ENCODE peak calls at places on chromosomes 3 and 15, in eight cellular contexts. One of them, this sample, is unnamed.

GRCh38 chr3:124007186-124007585 is 15.3 kb upstream of the ROPN1 start:
- DNase-seq in CD8-positive, alpha-beta T cell: no peak
- DNase-seq in cortex of kidney: no peak
- DNase-seq in smooth muscle cell of the brain vasculature: no peak
- DNase-seq in NCI-H1417: no peak
- DNase-seq in GOT3: no peak
- DNase-seq in bronchial epithelial cell: no peak
- DNase-seq in RKO: no peak
- DNase-seq in this sample: no peak

GRCh38 chr15:31488437-31489204 is 162.0 kb downstream of the KLF13 start:
- DNase-seq in CD8-positive, alpha-beta T cell: peak; percentile 29
- DNase-seq in GOT3: peak; percentile 79
- DNase-seq in bronchial epithelial cell: peak; percentile 74
- DNase-seq in smooth muscle cell of the brain vasculature: peak; percentile 66
- DNase-seq in RKO: peak; percentile 86
- DNase-seq in cortex of kidney: no peak
- DNase-seq in NCI-H1417: peak; percentile 38
- DNase-seq in this sample: peak; percentile 64

GRCh38 chr15:42141246-42141645 is 15.2 kb downstream of the PLA2G4F start:
- DNase-seq in CD8-positive, alpha-beta T cell: no peak
- DNase-seq in bronchial epithelial cell: no peak
- DNase-seq in smooth muscle cell of the brain vasculature: no peak
- DNase-seq in RKO: no peak
- DNase-seq in cortex of kidney: no peak
- DNase-seq in NCI-H1417: no peak
- DNase-seq in GOT3: no peak
- DNase-seq in this sample: no peak

GRCh38 chr3:58386966-58387365 is 46.7 kb downstream of the PDHB start:
- DNase-seq in RKO: peak; percentile 15
- DNase-seq in CD8-positive, alpha-beta T cell: no peak
- DNase-seq in smooth muscle cell of the brain vasculature: peak; percentile 67
- DNase-seq in NCI-H1417: no peak
- DNase-seq in bronchial epithelial cell: peak; percentile 19
- DNase-seq in cortex of kidney: no peak
- DNase-seq in GOT3: no peak
- DNase-seq in this sample: peak; percentile 76

GRCh38 chr15:74543583-74543982 is 2.6 kb downstream of the ARID3B start:
- DNase-seq in bronchial epithelial cell: peak; percentile 38
- DNase-seq in RKO: no peak
- DNase-seq in NCI-H1417: no peak
- DNase-seq in GOT3: no peak
- DNase-seq in CD8-positive, alpha-beta T cell: peak; percentile 39
- DNase-seq in cortex of kidney: no peak
- DNase-seq in smooth muscle cell of the brain vasculature: no peak
- DNase-seq in this sample: no peak

GRCh38 chr3:184155644-184156521 is 706 bp downstream of the DVL3 start:
- DNase-seq in bronchial epithelial cell: no peak
- DNase-seq in NCI-H1417: no peak
- DNase-seq in cortex of kidney: no peak
- DNase-seq in RKO: no peak
- DNase-seq in smooth muscle cell of the brain vasculature: no peak
- DNase-seq in GOT3: no peak
- DNase-seq in CD8-positive, alpha-beta T cell: peak; percentile 49
- DNase-seq in this sample: no peak

GRCh38 chr15:38536201-38536676 is 28.4 kb downstream of the RASGRP1 start:
- DNase-seq in RKO: no peak
- DNase-seq in smooth muscle cell of the brain vasculature: peak; percentile 18
- DNase-seq in bronchial epithelial cell: no peak
- DNase-seq in GOT3: no peak
- DNase-seq in cortex of kidney: no peak
- DNase-seq in CD8-positive, alpha-beta T cell: no peak
- DNase-seq in NCI-H1417: no peak
- DNase-seq in this sample: no peak

GRCh38 chr3:186307594-186307993 is 54.4 kb downstream of the DGKG start:
- DNase-seq in smooth muscle cell of the brain vasculature: peak; percentile 28
- DNase-seq in RKO: peak; percentile 64
- DNase-seq in bronchial epithelial cell: peak; percentile 31
- DNase-seq in cortex of kidney: no peak
- DNase-seq in GOT3: no peak
- DNase-seq in NCI-H1417: no peak
- DNase-seq in CD8-positive, alpha-beta T cell: no peak
- DNase-seq in this sample: peak; percentile 12

GRCh38 chr3:171476532-171477102 is 16.4 kb upstream of the TNIK start:
- DNase-seq in smooth muscle cell of the brain vasculature: no peak
- DNase-seq in CD8-positive, alpha-beta T cell: no peak
- DNase-seq in RKO: no peak
- DNase-seq in bronchial epithelial cell: no peak
- DNase-seq in cortex of kidney: no peak
- DNase-seq in GOT3: no peak
- DNase-seq in NCI-H1417: no peak
- DNase-seq in this sample: no peak

GRCh38 chr3:14478943-14479550 is 61.1 kb downstream of the GRIP2 start:
- DNase-seq in GOT3: no peak
- DNase-seq in cortex of kidney: no peak
- DNase-seq in RKO: no peak
- DNase-seq in bronchial epithelial cell: no peak
- DNase-seq in CD8-positive, alpha-beta T cell: no peak
- DNase-seq in NCI-H1417: no peak
- DNase-seq in smooth muscle cell of the brain vasculature: no peak
- DNase-seq in this sample: no peak

GRCh38 chr3:71129611-71130515 is 453.7 kb downstream of the FOXP1 start:
- DNase-seq in GOT3: no peak
- DNase-seq in CD8-positive, alpha-beta T cell: no peak
- DNase-seq in RKO: peak; percentile 62
- DNase-seq in NCI-H1417: no peak
- DNase-seq in cortex of kidney: no peak
- DNase-seq in smooth muscle cell of the brain vasculature: no peak
- DNase-seq in bronchial epithelial cell: peak; percentile 45
- DNase-seq in this sample: no peak

GRCh38 chr3:141448606-141449216 is 38.1 kb upstream of the RASA2 start:
- DNase-seq in smooth muscle cell of the brain vasculature: no peak
- DNase-seq in CD8-positive, alpha-beta T cell: no peak
- DNase-seq in GOT3: no peak
- DNase-seq in NCI-H1417: no peak
- DNase-seq in RKO: no peak
- DNase-seq in cortex of kidney: no peak
- DNase-seq in bronchial epithelial cell: no peak
- DNase-seq in this sample: no peak

GRCh38 chr3:46946416-46946815 is 30.1 kb downstream of the CCDC12 start:
- DNase-seq in smooth muscle cell of the brain vasculature: no peak
- DNase-seq in cortex of kidney: no peak
- DNase-seq in bronchial epithelial cell: peak; percentile 92
- DNase-seq in NCI-H1417: no peak
- DNase-seq in GOT3: no peak
- DNase-seq in RKO: no peak
- DNase-seq in CD8-positive, alpha-beta T cell: no peak
- DNase-seq in this sample: no peak

GRCh38 chr15:71691700-71692417 is 118.5 kb upstream of the NR2E3 start:
- DNase-seq in cortex of kidney: no peak
- DNase-seq in GOT3: no peak
- DNase-seq in NCI-H1417: no peak
- DNase-seq in bronchial epithelial cell: peak; percentile 58
- DNase-seq in smooth muscle cell of the brain vasculature: peak; percentile 41
- DNase-seq in RKO: no peak
- DNase-seq in CD8-positive, alpha-beta T cell: no peak
- DNase-seq in this sample: no peak

GRCh38 chr15:71752604-71753289 is 57.6 kb upstream of the NR2E3 start:
- DNase-seq in GOT3: peak; percentile 54
- DNase-seq in cortex of kidney: no peak
- DNase-seq in RKO: peak; percentile 89
- DNase-seq in NCI-H1417: peak; percentile 39
- DNase-seq in bronchial epithelial cell: peak; percentile 73
- DNase-seq in CD8-positive, alpha-beta T cell: no peak
- DNase-seq in smooth muscle cell of the brain vasculature: peak; percentile 95
- DNase-seq in this sample: peak; percentile 94

GRCh38 chr3:58175098-58175428 is 35.7 kb downstream of the DNASE1L3 start:
- DNase-seq in RKO: no peak
- DNase-seq in smooth muscle cell of the brain vasculature: no peak
- DNase-seq in NCI-H1417: no peak
- DNase-seq in CD8-positive, alpha-beta T cell: no peak
- DNase-seq in bronchial epithelial cell: no peak
- DNase-seq in GOT3: no peak
- DNase-seq in cortex of kidney: no peak
- DNase-seq in this sample: no peak

GRCh38 chr15:100958326-100959065 is 39.3 kb downstream of the LRRK1 start:
- DNase-seq in NCI-H1417: no peak
- DNase-seq in cortex of kidney: no peak
- DNase-seq in CD8-positive, alpha-beta T cell: no peak
- DNase-seq in GOT3: no peak
- DNase-seq in RKO: no peak
- DNase-seq in bronchial epithelial cell: peak; percentile 58
- DNase-seq in smooth muscle cell of the brain vasculature: peak; percentile 12
- DNase-seq in this sample: no peak

GRCh38 chr15:33007295-33007855 is 187.1 kb downstream of the FMN1 start:
- DNase-seq in bronchial epithelial cell: peak; percentile 50
- DNase-seq in CD8-positive, alpha-beta T cell: no peak
- DNase-seq in NCI-H1417: no peak
- DNase-seq in GOT3: peak; percentile 3
- DNase-seq in smooth muscle cell of the brain vasculature: no peak
- DNase-seq in RKO: peak; percentile 20
- DNase-seq in cortex of kidney: no peak
- DNase-seq in this sample: no peak

GRCh38 chr15:64009798-64010241 is 36.5 kb downstream of the DAPK2 start:
- DNase-seq in GOT3: no peak
- DNase-seq in RKO: peak; percentile 5
- DNase-seq in bronchial epithelial cell: peak; percentile 90
- DNase-seq in NCI-H1417: no peak
- DNase-seq in smooth muscle cell of the brain vasculature: no peak
- DNase-seq in cortex of kidney: no peak
- DNase-seq in CD8-positive, alpha-beta T cell: peak; percentile 56
- DNase-seq in this sample: no peak

GRCh38 chr3:56379723-56380287 is 88.5 kb downstream of the ERC2 start:
- DNase-seq in cortex of kidney: no peak
- DNase-seq in CD8-positive, alpha-beta T cell: no peak
- DNase-seq in smooth muscle cell of the brain vasculature: no peak
- DNase-seq in RKO: no peak
- DNase-seq in bronchial epithelial cell: no peak
- DNase-seq in GOT3: no peak
- DNase-seq in NCI-H1417: no peak
- DNase-seq in this sample: no peak

GRCh38 chr3:44235604-44236484 is 5.8 kb upstream of the TOPAZ1 start:
- DNase-seq in cortex of kidney: no peak
- DNase-seq in NCI-H1417: peak; percentile 69
- DNase-seq in GOT3: peak; percentile 22
- DNase-seq in smooth muscle cell of the brain vasculature: peak; percentile 64
- DNase-seq in bronchial epithelial cell: peak; percentile 92
- DNase-seq in RKO: peak; percentile 90
- DNase-seq in CD8-positive, alpha-beta T cell: peak; percentile 56
- DNase-seq in this sample: peak; percentile 94

GRCh38 chr15:46296002-46296401 is 661.2 kb downstream of the SQOR start:
- DNase-seq in smooth muscle cell of the brain vasculature: no peak
- DNase-seq in bronchial epithelial cell: no peak
- DNase-seq in RKO: no peak
- DNase-seq in GOT3: no peak
- DNase-seq in CD8-positive, alpha-beta T cell: no peak
- DNase-seq in cortex of kidney: no peak
- DNase-seq in NCI-H1417: no peak
- DNase-seq in this sample: no peak

GRCh38 chr15:45665261-45665660 is 30.4 kb downstream of the SQOR start:
- DNase-seq in NCI-H1417: no peak
- DNase-seq in bronchial epithelial cell: no peak
- DNase-seq in RKO: no peak
- DNase-seq in CD8-positive, alpha-beta T cell: no peak
- DNase-seq in cortex of kidney: no peak
- DNase-seq in smooth muscle cell of the brain vasculature: no peak
- DNase-seq in GOT3: no peak
- DNase-seq in this sample: no peak

This sample was measured in glomerular endothelial cell.